ENCODE peak calls at places on chromosomes 16 and 17, in ten cellular contexts. J is activated T-helper 1 cell treated with anti-CD3 and anti-CD28 coated beads, Interleukin-12 subunit alpha, Interleukin-12 subunit beta, Interleukin-2, Interleukin-4 antibody, amounts not matched to agents 30 ng/mL and 10 ng/mL and 1 ng/mL, durations not matched to agents 14 hours and 24 hours and 36 hours; T is HS-27A; W is GM12892; H is GM04503; B is BJ; M is T-helper 1 cell; R is kidney tubule cell; U is cardiac muscle cell; L is stimulated activated CD4-positive, alpha-beta T cell treated with anti-CD3 and anti-CD28 coated beads, Interleukin-2, amount 100 ng/mL, for 24 hours. F is an unnamed sample.

GRCh38 chr17:75589919-75590303 is 2.3 kb downstream of the MYO15B start:
- DNase-seq in L (no peak), R (no peak), U (no peak), M (no peak), B (no peak), J (no peak), T (no peak), H (no peak), W (no peak), F (no peak)

GRCh38 chr16:70760221-70760620 is 40.7 kb downstream of the VAC14 start:
- DNase-seq in H (no peak), L (no peak), T (no peak), U (no peak), W (no peak), M (no peak), R (no peak), J (no peak), B (no peak), F (no peak)

GRCh38 chr16:17070882-17071592 is 399.7 kb downstream of the XYLT1 start:
- DNase-seq in W (peak; percentile 49), U (peak; percentile 8), J (peak; percentile 5), T (no peak), H (no peak), B (no peak), R (no peak), M (peak; percentile 66), L (peak; percentile 84), F (no peak)

GRCh38 chr17:82493517-82493840 is 26.1 kb upstream of the FOXK2 start:
- DNase-seq in M (no peak), W (no peak), J (no peak), H (no peak), T (no peak), L (no peak), B (no peak), R (peak; percentile 50), U (no peak), F (no peak)

GRCh38 chr17:47316316-47316715 is 7.4 kb upstream of the EFCAB13 start:
- DNase-seq in J (no peak), M (no peak), U (no peak), H (no peak), R (no peak), W (no peak), T (no peak), L (no peak), B (no peak), F (no peak)

GRCh38 chr17:61426482-61427304 is 25.5 kb upstream of the TBX4 start:
- DNase-seq in U (no peak), L (no peak), W (no peak), H (peak; percentile 51), M (no peak), T (no peak), J (no peak), B (peak; percentile 59), R (peak; percentile 71), F (no peak)

GRCh38 chr17:74245145-74245817 is 28.8 kb upstream of the DNAI2 start:
- DNase-seq in T (no peak), J (no peak), H (no peak), W (no peak), U (peak; percentile 33), L (no peak), M (no peak), R (no peak), B (no peak), F (no peak)

GRCh38 chr16:49183911-49184310 is 97.7 kb downstream of the CBLN1 start:
- DNase-seq in J (no peak), T (no peak), M (no peak), W (no peak), B (no peak), U (peak; percentile 62), L (no peak), R (peak; percentile 9), H (no peak), F (no peak)

GRCh38 chr16:684961-685696 is 995 bp upstream of the JMJD8 start:
- DNase-seq in U (no peak), M (no peak), H (no peak), B (no peak), R (no peak), W (no peak), L (no peak), T (no peak), J (no peak), F (no peak)

GRCh38 chr16:85751665-85752501 is 987 bp upstream of the C16orf74 start:
- DNase-seq in H (no peak), R (no peak), T (no peak), J (no peak), M (no peak), U (no peak), W (no peak), B (no peak), L (no peak), F (peak; percentile 75)

GRCh38 chr17:39175695-39176093 is 9.7 kb upstream of the ARL5C start:
- DNase-seq in L (no peak), H (no peak), R (peak; percentile 30), T (no peak), M (no peak), B (no peak), W (no peak), U (no peak), J (no peak), F (no peak)

GRCh38 chr16:19505600-19506303 is 16.1 kb downstream of the GDE1 start:
- DNase-seq in L (no peak), U (no peak), W (no peak), J (no peak), B (no peak), H (no peak), T (no peak), R (no peak), M (no peak), F (no peak)

GRCh38 chr17:73585583-73585982 is 58.7 kb downstream of the SDK2 start:
- DNase-seq in H (no peak), L (no peak), B (no peak), R (no peak), U (no peak), W (no peak), T (no peak), J (no peak), M (no peak), F (no peak)

GRCh38 chr16:54817432-54817831 is 113.2 kb upstream of the IRX5 start:
- DNase-seq in H (peak; percentile 4), J (no peak), M (no peak), R (peak; percentile 20), L (no peak), T (no peak), B (no peak), W (no peak), U (peak; percentile 23), F (peak; percentile 24)

GRCh38 chr16:46673320-46674013 is 15.5 kb downstream of the VPS35 start:
- DNase-seq in W (peak; percentile 34), B (no peak), U (peak; percentile 83), H (no peak), T (peak; percentile 12), J (peak; percentile 22), L (peak; percentile 34), M (peak; percentile 19), R (peak; percentile 70), F (peak; percentile 43)

GRCh38 chr17:82243648-82244412 is 15.0 kb downstream of the SLC16A3 start:
- DNase-seq in M (no peak), U (no peak), T (no peak), W (no peak), B (no peak), H (no peak), R (no peak), L (no peak), J (no peak), F (no peak)

GRCh38 chr17:70863436-70864248 is 694.3 kb downstream of the KCNJ2 start:
- DNase-seq in M (no peak), W (no peak), J (no peak), L (no peak), B (no peak), H (no peak), U (no peak), R (no peak), T (no peak), F (no peak)

GRCh38 chr16:71293921-71294320 is 4.7 kb upstream of the CMTR2 start:
- DNase-seq in T (no peak), L (no peak), H (no peak), U (no peak), M (no peak), J (no peak), B (no peak), R (no peak), W (no peak), F (no peak)

GRCh38 chr16:24838554-24839266 is 7.1 kb upstream of the SLC5A11 start:
- DNase-seq in L (no peak), M (no peak), U (no peak), B (no peak), H (peak; percentile 39), J (no peak), R (peak; percentile 79), T (no peak), W (no peak), F (no peak)

GRCh38 chr17:1783834-1784611 is 22.2 kb downstream of the SERPINF1 start:
- DNase-seq in R (peak; percentile 70), T (no peak), J (no peak), U (peak; percentile 57), B (no peak), W (no peak), H (peak; percentile 87), M (no peak), L (no peak), F (peak; percentile 43)

GRCh38 chr17:4407851-4408250 is 25.9 kb upstream of the SPNS3 start:
- DNase-seq in U (no peak), M (no peak), T (no peak), L (no peak), B (no peak), R (no peak), W (no peak), H (no peak), J (no peak), F (no peak)

GRCh38 chr17:50211249-50212120 is 10.1 kb upstream of the COL1A1 start:
- DNase-seq in W (no peak), J (no peak), T (no peak), B (no peak), L (no peak), U (no peak), R (no peak), H (no peak), M (no peak), F (peak; percentile 1)

GRCh38 chr16:48158296-48158695 is 2.5 kb upstream of the ABCC12 start:
- DNase-seq in T (peak; percentile 54), L (peak; percentile 39), B (no peak), H (no peak), W (no peak), U (no peak), R (peak; percentile 84), J (peak; percentile 38), M (no peak), F (no peak)

GRCh38 chr17:69254187-69254586 is 25.6 kb upstream of the ABCA10 start:
- DNase-seq in B (no peak), R (no peak), T (no peak), W (no peak), U (no peak), L (no peak), M (no peak), J (no peak), H (no peak), F (no peak)

GRCh38 chr16:73196670-73197069 is 148.7 kb upstream of the ZFHX3 start:
- DNase-seq in U (peak; percentile 79), B (no peak), L (peak; percentile 24), J (no peak), M (no peak), W (no peak), T (peak; percentile 58), R (peak; percentile 70), H (no peak), F (peak; percentile 77)

GRCh38 chr17:18219016-18219415 is 6.4 kb upstream of the LLGL1 start:
- DNase-seq in U (no peak), J (no peak), H (no peak), R (no peak), B (no peak), T (no peak), W (no peak), M (no peak), L (no peak), F (no peak)

GRCh38 chr17:67546578-67547527 is 169.8 kb downstream of the PITPNC1 start:
- DNase-seq in M (no peak), W (peak; percentile 56), H (no peak), T (no peak), U (no peak), J (no peak), R (peak; percentile 36), B (no peak), L (no peak), F (no peak)